ENCODE peak calls at places on chromosome 7, in nine cellular contexts. L is tibial nerve, N is A549, I is Peyer's patch, O is GM12891, J is heart left ventricle, U is IMR-90, A is testis, T is transverse colon. E is an unnamed sample.

GRCh38 chr7:66224171-66224773 is 19.1 kb downstream of the TPST1 start:
- DNase-seq in L (no peak), N (no peak), I (no peak), O (no peak), J (no peak), U (no peak), A (no peak), T (no peak), E (no peak)

GRCh38 chr7:1596181-1597043 is 26.6 kb upstream of the PSMG3 start:
- DNase-seq in L (no peak), N (no peak), I (no peak), O (no peak), J (no peak), U (no peak), A (no peak), T (no peak), E (no peak)

GRCh38 chr7:109868215-109868614 is 1222.7 kb upstream of the LRRN3 start:
- DNase-seq in L (no peak), N (no peak), I (no peak), O (no peak), J (no peak), U (no peak), A (no peak), T (no peak), E (no peak)

GRCh38 chr7:157006205-157006747 is 4.2 kb downstream of the MNX1 start:
- DNase-seq in L (no peak), N (no peak), I (peak; percentile 86), O (no peak), J (no peak), U (no peak), A (no peak), T (peak; percentile 71), E (no peak)

GRCh38 chr7:158044156-158044823 is 543.3 kb downstream of the PTPRN2 start:
- DNase-seq in L (no peak), N (no peak), I (peak; percentile 4), O (no peak), J (no peak), U (no peak), A (no peak), T (no peak), E (no peak)

GRCh38 chr7:171364-171904 is 20.9 kb upstream of the FAM20C start:
- DNase-seq in L (no peak), N (no peak), I (no peak), O (no peak), J (no peak), U (no peak), A (no peak), T (no peak), E (no peak)

GRCh38 chr7:129083525-129083924 is 28.6 kb upstream of the TNPO3 start:
- DNase-seq in L (no peak), N (no peak), I (no peak), O (no peak), J (no peak), U (no peak), A (no peak), T (no peak), E (no peak)

GRCh38 chr7:123154231-123154860 is 45.4 kb downstream of the SLC13A1 start:
- DNase-seq in L (peak; percentile 89), N (peak; percentile 34), I (peak; percentile 85), O (peak; percentile 1), J (peak; percentile 41), U (peak; percentile 50), A (peak; percentile 91), T (peak; percentile 80), E (peak; percentile 78)

GRCh38 chr7:16098585-16099179 is 322.7 kb downstream of the CRPPA start:
- DNase-seq in L (peak; percentile 23), N (peak; percentile 16), I (no peak), O (no peak), J (no peak), U (peak; percentile 16), A (no peak), T (no peak), E (peak; percentile 11)

GRCh38 chr7:130865408-130866236 is 131.6 kb upstream of the KLF14 start:
- DNase-seq in L (no peak), N (no peak), I (no peak), O (no peak), J (no peak), U (peak; percentile 61), A (no peak), T (no peak), E (peak; percentile 14)

GRCh38 chr7:129332354-129333056 is 101.7 kb upstream of the STRIP2 start:
- DNase-seq in L (no peak), N (peak; percentile 21), I (no peak), O (no peak), J (no peak), U (peak; percentile 93), A (no peak), T (no peak), E (no peak)

GRCh38 chr7:144019457-144019856 is 19.3 kb downstream of the OR6B1 start:
- DNase-seq in L (peak; percentile 21), N (no peak), I (no peak), O (no peak), J (no peak), U (peak; percentile 91), A (peak; percentile 17), T (no peak), E (no peak)

GRCh38 chr7:137590071-137590470 is 246.5 kb upstream of the PTN start:
- DNase-seq in L (no peak), N (no peak), I (no peak), O (no peak), J (no peak), U (no peak), A (no peak), T (no peak), E (no peak)

GRCh38 chr7:66415659-66416265 is 210.6 kb downstream of the TPST1 start:
- DNase-seq in L (no peak), N (no peak), I (no peak), O (no peak), J (no peak), U (peak; percentile 59), A (no peak), T (no peak), E (no peak)

GRCh38 chr7:125355899-125356298 is 426.3 kb upstream of the POT1 start:
- DNase-seq in L (no peak), N (no peak), I (no peak), O (no peak), J (no peak), U (no peak), A (no peak), T (no peak), E (no peak)

DNA sequence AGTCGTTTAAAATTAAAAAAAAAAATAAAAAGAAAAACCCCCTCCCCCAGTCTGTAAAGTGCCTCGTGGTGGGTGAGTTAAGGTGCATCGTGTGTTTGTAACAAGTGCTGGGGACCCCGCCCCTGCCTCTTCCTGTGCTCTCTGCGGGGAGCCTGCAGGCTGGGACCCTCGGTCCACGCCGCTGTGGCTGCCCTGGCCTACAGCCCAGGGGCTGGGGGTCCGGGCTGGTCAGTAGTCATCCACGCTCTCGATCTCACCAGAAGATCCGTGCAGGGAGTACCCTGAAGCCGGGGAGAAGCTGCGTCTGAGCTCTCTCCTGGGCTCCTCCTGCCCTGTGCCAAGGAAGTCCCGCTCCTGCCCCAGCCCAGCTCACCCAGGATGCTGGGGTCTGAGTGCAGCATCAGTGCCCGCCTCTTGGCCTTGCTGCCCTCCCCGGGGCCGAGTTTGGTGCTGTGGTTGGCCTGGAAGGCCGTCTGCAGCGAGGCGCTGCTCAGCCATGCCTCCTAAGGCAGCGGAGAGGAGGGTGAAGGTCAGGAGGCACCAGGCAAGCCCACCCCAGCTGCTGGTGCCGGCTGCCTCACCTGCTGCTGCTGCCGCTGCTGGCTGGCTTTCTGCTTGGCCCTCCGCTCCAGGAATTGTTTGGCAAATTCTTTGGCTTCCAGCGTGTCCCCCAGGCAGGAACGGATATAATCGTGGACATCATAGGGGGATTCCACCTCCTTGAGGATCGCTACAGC is 8.1 kb downstream of the GNB2 start:
- DNase-seq in L (no peak), N (no peak), I (no peak), O (peak; percentile 25), J (no peak), U (no peak), A (no peak), T (peak; percentile 6), E (no peak)
- TF ChIP-seq POLR2A in L (no peak), N (no peak), I (no peak), O (no peak), J (no peak), U (no peak), A (no peak), T (no peak), E (no peak)

GRCh38 chr7:40134428-40135423 is at the start of the genes MPLKIP and SUGCT:
- DNase-seq in L (peak; percentile 85), N (peak; percentile 82), I (peak; percentile 92), O (peak; percentile 85), J (peak; percentile 84), U (peak; percentile 87), A (peak; percentile 88), T (peak; percentile 85), E (peak; percentile 96)
- TF ChIP-seq POLR2A in L (no peak), N (peak; percentile 62), I (peak; percentile 72), O (peak; percentile 78), J (no peak), U (peak; percentile 59), A (no peak), T (peak; percentile 78), E (peak; percentile 92)

GRCh38 chr7:32495298-32496051 is at the start of gene AVL9:
- DNase-seq in L (peak; percentile 94), N (peak; percentile 82), I (peak; percentile 99), O (peak; percentile 86), J (peak; percentile 99), U (peak; percentile 93), A (peak; percentile 98), T (peak; percentile 99), E (peak; percentile 96)

GRCh38 chr7:32496052-32496813 is 944 bp downstream of the AVL9 start:
- DNase-seq in L (no peak), N (peak; percentile 30), I (no peak), O (no peak), J (no peak), U (no peak), A (no peak), T (no peak), E (peak; percentile 58)

GRCh38 chr7:32490127-32490796 is at the start of gene LSM5:
- DNase-seq in L (peak; percentile 86), N (peak; percentile 72), I (peak; percentile 96), O (peak; percentile 42), J (peak; percentile 91), U (peak; percentile 95), A (peak; percentile 97), T (peak; percentile 93), E (peak; percentile 96)

GRCh38 chr7:32489788-32490126 is 423 bp downstream of the LSM5 start:
- DNase-seq in L (no peak), N (no peak), I (no peak), O (no peak), J (no peak), U (no peak), A (no peak), T (no peak), E (no peak)

GRCh38 chr7:32494946-32495297 is 367 bp upstream of the AVL9 start:
- DNase-seq in L (peak; percentile 10), N (no peak), I (no peak), O (no peak), J (no peak), U (no peak), A (no peak), T (no peak), E (no peak)
- TF ChIP-seq POLR2A in L (no peak), N (peak; percentile 75), I (no peak), O (peak; percentile 73), J (no peak), U (no peak), A (no peak), T (peak; percentile 89), E (peak; percentile 55)

DNA sequence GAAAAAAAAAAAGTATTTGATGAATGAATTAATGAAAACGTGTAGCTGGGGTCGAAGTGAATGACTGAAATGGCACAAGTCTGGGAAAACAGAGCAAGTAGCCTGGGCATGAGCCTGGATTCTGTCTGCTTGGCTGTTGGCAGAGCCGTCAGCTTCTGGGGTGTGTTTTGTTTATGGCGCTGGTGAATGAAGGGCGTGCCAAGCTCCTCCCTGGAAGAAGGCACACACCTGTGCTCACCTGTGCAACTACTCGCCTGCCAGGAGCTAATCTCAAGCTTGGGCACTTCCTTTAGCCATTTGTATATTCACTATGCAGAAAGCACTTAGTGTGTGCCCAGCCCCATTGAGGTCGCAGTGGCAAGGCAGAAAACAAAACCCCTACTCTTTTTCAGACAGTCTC is 74.1 kb downstream of the GTF2IRD1 start:
- DNase-seq in L (no peak), N (no peak), I (peak; percentile 83), O (no peak), J (no peak), U (no peak), A (no peak), T (peak; percentile 86), E (no peak)
- TF ChIP-seq POLR2A in L (no peak), N (no peak), I (peak; percentile 32), O (no peak), J (no peak), U (no peak), A (no peak), T (peak; percentile 38), E (no peak)